ENCODE peak calls at places on chromosomes 4 and X, in nine cellular contexts. One of them, this sample, is unnamed.

GRCh38 chr4:113596396-113596795 is 165.1 kb downstream of the CAMK2D start:
- DNase-seq in coronary artery: no peak
- DNase-seq in dorsolateral prefrontal cortex: no peak
- DNase-seq in endothelial cell: no peak
- DNase-seq in choroid plexus epithelial cell: no peak
- DNase-seq in lower leg skin: no peak
- DNase-seq in fibroblast of lung: no peak
- DNase-seq in lower lobe of right lung: no peak
- DNase-seq in heart left ventricle: no peak
- DNase-seq in this sample: no peak

GRCh38 chr4:88335092-88335665 is 43.5 kb upstream of the HERC6 start:
- DNase-seq in coronary artery: no peak
- DNase-seq in dorsolateral prefrontal cortex: no peak
- DNase-seq in endothelial cell: no peak
- DNase-seq in choroid plexus epithelial cell: peak; percentile 53
- DNase-seq in lower leg skin: no peak
- DNase-seq in fibroblast of lung: peak; percentile 69
- DNase-seq in lower lobe of right lung: no peak
- DNase-seq in heart left ventricle: no peak
- DNase-seq in this sample: no peak

GRCh38 chrX:131840799-131841495 is 182.2 kb upstream of the STK26 start:
- DNase-seq in coronary artery: no peak
- DNase-seq in dorsolateral prefrontal cortex: no peak
- DNase-seq in endothelial cell: no peak
- DNase-seq in choroid plexus epithelial cell: no peak
- DNase-seq in lower leg skin: no peak
- DNase-seq in fibroblast of lung: no peak
- DNase-seq in lower lobe of right lung: no peak
- DNase-seq in heart left ventricle: no peak
- DNase-seq in this sample: no peak

GRCh38 chr4:110085131-110085530 is 113.3 kb downstream of the ELOVL6 start:
- DNase-seq in coronary artery: no peak
- DNase-seq in dorsolateral prefrontal cortex: no peak
- DNase-seq in endothelial cell: peak; percentile 18
- DNase-seq in choroid plexus epithelial cell: peak; percentile 54
- DNase-seq in lower leg skin: no peak
- DNase-seq in fibroblast of lung: peak; percentile 73
- DNase-seq in lower lobe of right lung: no peak
- DNase-seq in heart left ventricle: no peak
- DNase-seq in this sample: no peak

GRCh38 chr4:154503598-154503997 is 12.0 kb upstream of the DCHS2 start:
- DNase-seq in coronary artery: no peak
- DNase-seq in dorsolateral prefrontal cortex: no peak
- DNase-seq in endothelial cell: no peak
- DNase-seq in choroid plexus epithelial cell: peak; percentile 43
- DNase-seq in lower leg skin: no peak
- DNase-seq in fibroblast of lung: peak; percentile 17
- DNase-seq in lower lobe of right lung: no peak
- DNase-seq in heart left ventricle: no peak
- DNase-seq in this sample: no peak

GRCh38 chr4:170805352-170805751 is 715.6 kb upstream of the AADAT start:
- DNase-seq in coronary artery: no peak
- DNase-seq in dorsolateral prefrontal cortex: no peak
- DNase-seq in endothelial cell: no peak
- DNase-seq in choroid plexus epithelial cell: no peak
- DNase-seq in lower leg skin: no peak
- DNase-seq in fibroblast of lung: no peak
- DNase-seq in lower lobe of right lung: no peak
- DNase-seq in heart left ventricle: no peak
- DNase-seq in this sample: no peak

GRCh38 chrX:17242470-17242869 is 132.5 kb upstream of the NHS start:
- DNase-seq in coronary artery: no peak
- DNase-seq in dorsolateral prefrontal cortex: peak; percentile 34
- DNase-seq in endothelial cell: peak; percentile 43
- DNase-seq in choroid plexus epithelial cell: peak; percentile 67
- DNase-seq in lower leg skin: no peak
- DNase-seq in fibroblast of lung: peak; percentile 69
- DNase-seq in lower lobe of right lung: no peak
- DNase-seq in heart left ventricle: peak; percentile 18
- DNase-seq in this sample: no peak

GRCh38 chr4:62544428-62544827 is 1344.3 kb downstream of the ADGRL3 start:
- DNase-seq in coronary artery: no peak
- DNase-seq in dorsolateral prefrontal cortex: no peak
- DNase-seq in endothelial cell: no peak
- DNase-seq in choroid plexus epithelial cell: no peak
- DNase-seq in lower leg skin: no peak
- DNase-seq in fibroblast of lung: no peak
- DNase-seq in lower lobe of right lung: no peak
- DNase-seq in heart left ventricle: no peak
- DNase-seq in this sample: no peak

GRCh38 chr4:147057631-147057980 is 111.9 kb upstream of the TTC29 start:
- DNase-seq in coronary artery: no peak
- DNase-seq in dorsolateral prefrontal cortex: no peak
- DNase-seq in endothelial cell: no peak
- DNase-seq in choroid plexus epithelial cell: peak; percentile 71
- DNase-seq in lower leg skin: no peak
- DNase-seq in fibroblast of lung: peak; percentile 66
- DNase-seq in lower lobe of right lung: no peak
- DNase-seq in heart left ventricle: no peak
- DNase-seq in this sample: no peak

GRCh38 chr4:84966382-84967291 is at the start of gene WDFY3:
- DNase-seq in coronary artery: peak; percentile 92
- DNase-seq in dorsolateral prefrontal cortex: peak; percentile 87
- DNase-seq in endothelial cell: peak; percentile 67
- DNase-seq in choroid plexus epithelial cell: peak; percentile 94
- DNase-seq in lower leg skin: peak; percentile 95
- DNase-seq in fibroblast of lung: peak; percentile 92
- DNase-seq in lower lobe of right lung: peak; percentile 85
- DNase-seq in heart left ventricle: peak; percentile 88
- DNase-seq in this sample: peak; percentile 83
- TF ChIP-seq CTCF in coronary artery: no peak
- TF ChIP-seq CTCF in dorsolateral prefrontal cortex: peak; percentile 17
- TF ChIP-seq CTCF in endothelial cell: no peak
- TF ChIP-seq CTCF in choroid plexus epithelial cell: peak; percentile 39
- TF ChIP-seq CTCF in lower leg skin: no peak
- TF ChIP-seq CTCF in fibroblast of lung: peak; percentile 4
- TF ChIP-seq CTCF in lower lobe of right lung: peak; percentile 16
- TF ChIP-seq CTCF in heart left ventricle: peak; percentile 46
- TF ChIP-seq CTCF in this sample: no peak

DNA sequence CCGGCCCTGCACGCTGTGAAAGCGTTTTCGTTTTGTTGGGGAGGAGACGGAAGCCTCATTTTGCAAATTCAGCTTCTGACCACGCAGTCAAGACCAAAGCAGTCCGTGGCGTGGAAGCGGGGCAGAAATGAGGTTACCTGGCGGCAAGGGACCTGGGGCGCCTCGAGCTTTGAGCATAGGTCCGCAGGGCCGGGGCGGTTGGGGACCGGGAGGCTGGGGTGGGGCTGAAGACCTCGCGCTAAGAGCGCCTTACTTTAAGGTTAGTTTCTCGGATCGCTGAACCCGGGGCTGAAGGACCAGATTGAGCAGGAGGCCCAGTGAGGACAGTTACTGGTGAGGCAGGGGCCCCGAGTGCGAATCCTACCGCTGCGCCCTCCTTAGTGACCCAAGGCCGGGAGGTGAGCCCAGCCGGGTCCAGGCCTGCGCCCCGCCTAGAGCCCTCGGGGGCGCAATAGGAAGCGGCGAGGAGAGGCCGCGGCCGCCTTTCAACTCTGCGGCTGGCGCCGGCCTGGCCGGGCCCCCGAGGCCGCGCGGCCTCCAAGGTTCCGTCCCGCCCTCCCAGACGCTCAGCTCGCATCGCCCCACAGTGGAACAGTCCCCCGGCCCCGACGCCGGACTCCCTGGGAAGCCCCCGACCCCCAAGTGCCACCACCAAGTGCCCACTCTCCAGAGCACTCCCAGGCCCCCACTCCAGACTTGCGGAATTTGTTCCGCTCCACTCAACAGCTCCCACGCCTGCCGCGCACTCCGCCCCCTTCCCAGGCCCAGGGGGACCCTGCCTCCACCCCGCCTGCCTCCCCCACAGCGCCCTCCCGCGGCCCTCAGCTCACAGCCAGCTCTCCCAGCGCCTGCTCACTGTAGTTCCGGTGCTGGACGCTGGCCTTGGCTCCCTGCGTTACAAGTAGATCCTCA is 7.6 kb downstream of the MSX1 start:
- DNase-seq in coronary artery: no peak
- DNase-seq in dorsolateral prefrontal cortex: no peak
- DNase-seq in endothelial cell: peak; percentile 77
- DNase-seq in choroid plexus epithelial cell: peak; percentile 76
- DNase-seq in lower leg skin: peak; percentile 88
- DNase-seq in fibroblast of lung: no peak
- DNase-seq in lower lobe of right lung: no peak
- DNase-seq in heart left ventricle: peak; percentile 63
- DNase-seq in this sample: no peak
- TF ChIP-seq CTCF in coronary artery: no peak
- TF ChIP-seq CTCF in dorsolateral prefrontal cortex: no peak
- TF ChIP-seq CTCF in endothelial cell: peak; percentile 25
- TF ChIP-seq CTCF in choroid plexus epithelial cell: peak; percentile 63
- TF ChIP-seq CTCF in lower leg skin: no peak
- TF ChIP-seq CTCF in fibroblast of lung: peak; percentile 16
- TF ChIP-seq CTCF in lower lobe of right lung: no peak
- TF ChIP-seq CTCF in heart left ventricle: peak; percentile 40
- TF ChIP-seq CTCF in this sample: no peak

DNA sequence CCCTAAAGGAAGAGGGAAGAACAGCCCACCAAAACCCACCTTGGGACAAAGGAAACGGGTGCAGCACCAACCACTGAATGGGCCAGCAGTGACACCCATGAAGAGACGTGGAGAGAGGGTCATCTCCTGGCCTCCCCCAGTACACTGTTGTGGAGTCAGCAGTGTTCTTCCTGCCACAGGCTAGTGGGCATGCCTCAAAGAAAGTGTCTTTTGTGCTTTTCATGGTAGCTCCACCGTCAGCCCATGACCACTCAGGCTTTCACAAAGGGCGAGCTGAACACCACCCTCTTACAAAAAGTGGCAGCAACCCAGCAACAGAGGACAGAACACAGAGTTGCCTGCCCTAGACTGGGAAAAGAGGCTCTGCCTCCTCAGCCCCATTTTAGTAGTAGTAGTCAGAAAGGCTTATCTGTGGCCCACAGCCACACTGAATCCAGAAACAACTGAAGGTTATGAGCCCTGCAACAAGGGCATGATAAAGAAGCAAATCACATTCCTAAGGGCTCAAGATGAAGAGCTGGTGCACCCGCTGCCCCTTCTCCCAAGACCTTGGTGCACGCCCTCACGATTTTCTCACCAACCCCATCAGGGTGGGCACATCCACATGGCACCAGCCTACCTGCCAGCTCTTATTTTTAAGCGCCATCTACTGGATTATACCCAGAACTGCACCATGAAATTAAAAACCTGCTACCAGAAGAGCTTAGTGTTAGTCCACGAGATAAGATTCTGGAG is 53.1 kb downstream of the RAB28 start:
- DNase-seq in coronary artery: no peak
- DNase-seq in dorsolateral prefrontal cortex: no peak
- DNase-seq in endothelial cell: no peak
- DNase-seq in choroid plexus epithelial cell: no peak
- DNase-seq in lower leg skin: no peak
- DNase-seq in fibroblast of lung: no peak
- DNase-seq in lower lobe of right lung: no peak
- DNase-seq in heart left ventricle: no peak
- DNase-seq in this sample: no peak
- TF ChIP-seq CTCF in coronary artery: no peak
- TF ChIP-seq CTCF in dorsolateral prefrontal cortex: no peak
- TF ChIP-seq CTCF in endothelial cell: peak; percentile 83
- TF ChIP-seq CTCF in choroid plexus epithelial cell: peak; percentile 43
- TF ChIP-seq CTCF in lower leg skin: no peak
- TF ChIP-seq CTCF in fibroblast of lung: no peak
- TF ChIP-seq CTCF in lower lobe of right lung: peak; percentile 26
- TF ChIP-seq CTCF in heart left ventricle: no peak
- TF ChIP-seq CTCF in this sample: peak; percentile 43

GRCh38 chrX:119887721-119888425 is 7.8 kb upstream of the AKAP14 start:
- DNase-seq in coronary artery: no peak
- DNase-seq in dorsolateral prefrontal cortex: peak; percentile 45
- DNase-seq in endothelial cell: peak; percentile 72
- DNase-seq in choroid plexus epithelial cell: peak; percentile 50
- DNase-seq in lower leg skin: peak; percentile 87
- DNase-seq in fibroblast of lung: peak; percentile 49
- DNase-seq in lower lobe of right lung: peak; percentile 80
- DNase-seq in heart left ventricle: peak; percentile 43
- DNase-seq in this sample: peak; percentile 62
- TF ChIP-seq CTCF in coronary artery: no peak
- TF ChIP-seq CTCF in dorsolateral prefrontal cortex: peak; percentile 47
- TF ChIP-seq CTCF in endothelial cell: peak; percentile 51
- TF ChIP-seq CTCF in choroid plexus epithelial cell: peak; percentile 68
- TF ChIP-seq CTCF in lower leg skin: no peak
- TF ChIP-seq CTCF in fibroblast of lung: peak; percentile 64
- TF ChIP-seq CTCF in lower lobe of right lung: peak; percentile 60
- TF ChIP-seq CTCF in heart left ventricle: peak; percentile 55
- TF ChIP-seq CTCF in this sample: peak; percentile 62

GRCh38 chrX:88613338-88613737 is 133.7 kb upstream of the CPXCR1 start:
- DNase-seq in coronary artery: no peak
- DNase-seq in dorsolateral prefrontal cortex: no peak
- DNase-seq in endothelial cell: peak; percentile 5
- DNase-seq in choroid plexus epithelial cell: peak; percentile 34
- DNase-seq in lower leg skin: no peak
- DNase-seq in fibroblast of lung: no peak
- DNase-seq in lower lobe of right lung: no peak
- DNase-seq in heart left ventricle: no peak
- DNase-seq in this sample: no peak
- TF ChIP-seq CTCF in coronary artery: no peak
- TF ChIP-seq CTCF in dorsolateral prefrontal cortex: peak; percentile 56
- TF ChIP-seq CTCF in endothelial cell: peak; percentile 29
- TF ChIP-seq CTCF in choroid plexus epithelial cell: peak; percentile 38
- TF ChIP-seq CTCF in lower leg skin: no peak
- TF ChIP-seq CTCF in fibroblast of lung: no peak
- TF ChIP-seq CTCF in lower lobe of right lung: peak; percentile 13
- TF ChIP-seq CTCF in heart left ventricle: peak; percentile 42
- TF ChIP-seq CTCF in this sample: no peak

GRCh38 chrX:39258331-39258730 is 457.1 kb downstream of the MID1IP1 start:
- DNase-seq in coronary artery: no peak
- DNase-seq in dorsolateral prefrontal cortex: no peak
- DNase-seq in endothelial cell: no peak
- DNase-seq in choroid plexus epithelial cell: peak; percentile 2
- DNase-seq in lower leg skin: no peak
- DNase-seq in fibroblast of lung: no peak
- DNase-seq in lower lobe of right lung: no peak
- DNase-seq in heart left ventricle: no peak
- DNase-seq in this sample: no peak

GRCh38 chrX:39261446-39262147 is 460.3 kb downstream of the MID1IP1 start:
- DNase-seq in coronary artery: no peak
- DNase-seq in dorsolateral prefrontal cortex: no peak
- DNase-seq in endothelial cell: peak; percentile 12
- DNase-seq in choroid plexus epithelial cell: peak; percentile 49
- DNase-seq in lower leg skin: no peak
- DNase-seq in fibroblast of lung: peak; percentile 25
- DNase-seq in lower lobe of right lung: no peak
- DNase-seq in heart left ventricle: no peak
- DNase-seq in this sample: no peak

GRCh38 chrX:39263946-39264483 is 462.8 kb downstream of the MID1IP1 start:
- DNase-seq in coronary artery: no peak
- DNase-seq in dorsolateral prefrontal cortex: no peak
- DNase-seq in endothelial cell: no peak
- DNase-seq in choroid plexus epithelial cell: no peak
- DNase-seq in lower leg skin: no peak
- DNase-seq in fibroblast of lung: no peak
- DNase-seq in lower lobe of right lung: no peak
- DNase-seq in heart left ventricle: no peak
- DNase-seq in this sample: no peak

GRCh38 chrX:39262641-39263040 is 461.4 kb downstream of the MID1IP1 start:
- DNase-seq in coronary artery: no peak
- DNase-seq in dorsolateral prefrontal cortex: no peak
- DNase-seq in endothelial cell: no peak
- DNase-seq in choroid plexus epithelial cell: no peak
- DNase-seq in lower leg skin: no peak
- DNase-seq in fibroblast of lung: no peak
- DNase-seq in lower lobe of right lung: no peak
- DNase-seq in heart left ventricle: no peak
- DNase-seq in this sample: no peak

GRCh38 chrX:39260965-39261364 is 459.7 kb downstream of the MID1IP1 start:
- DNase-seq in coronary artery: no peak
- DNase-seq in dorsolateral prefrontal cortex: no peak
- DNase-seq in endothelial cell: no peak
- DNase-seq in choroid plexus epithelial cell: peak; percentile 2
- DNase-seq in lower leg skin: no peak
- DNase-seq in fibroblast of lung: no peak
- DNase-seq in lower lobe of right lung: no peak
- DNase-seq in heart left ventricle: no peak
- DNase-seq in this sample: no peak
- TF ChIP-seq CTCF in coronary artery: no peak
- TF ChIP-seq CTCF in dorsolateral prefrontal cortex: no peak
- TF ChIP-seq CTCF in endothelial cell: no peak
- TF ChIP-seq CTCF in choroid plexus epithelial cell: no peak
- TF ChIP-seq CTCF in lower leg skin: no peak
- TF ChIP-seq CTCF in fibroblast of lung: no peak
- TF ChIP-seq CTCF in lower lobe of right lung: no peak
- TF ChIP-seq CTCF in heart left ventricle: no peak
- TF ChIP-seq CTCF in this sample: no peak